ENCODE peak calls at places on chromosome 20, in ten cellular contexts. C is CD4-positive, alpha-beta T cell; W is right atrium auricular region; Q is cardiac fibroblast; T is neural progenitor cell; P is GM13976; F is lung; J is HFFc6; S is OCI-LY7; Y is Calu3. V is an unnamed sample.

GRCh38 chr20:58670097-58670496 is 19.0 kb downstream of the STX16 start:
- DNase-seq in S (no peak), Y (no peak), T (no peak), F (no peak), J (peak), W (no peak), C (no peak), Q (no peak), P (no peak), V (no peak)

GRCh38 chr20:3226093-3226492 is 12.9 kb downstream of the SLC4A11 start:
- DNase-seq in C (no peak), S (no peak), J (no peak), Y (no peak), P (no peak), W (no peak), T (no peak), Q (no peak), F (no peak), V (no peak)

GRCh38 chr20:37327748-37328147 is 18.2 kb upstream of the SRC start:
- DNase-seq in F (peak), T (no peak), Y (no peak), J (peak), C (no peak), W (peak), S (no peak), P (no peak), Q (peak), V (no peak)

GRCh38 chr20:2246081-2246491 is 49.7 kb upstream of the TGM3 start:
- DNase-seq in W (no peak), S (no peak), F (no peak), P (no peak), Q (no peak), C (no peak), T (peak), Y (no peak), J (no peak), V (no peak)

GRCh38 chr20:2816583-2817340 is 598 bp downstream of the TMEM239 start:
- DNase-seq in F (no peak), W (no peak), S (no peak), Y (no peak), T (peak), J (no peak), C (no peak), P (no peak), Q (no peak), V (no peak)

GRCh38 chr20:53852025-53852424 is 218.4 kb downstream of the BCAS1 start:
- DNase-seq in Y (no peak), F (no peak), P (no peak), Q (no peak), W (no peak), J (no peak), C (no peak), S (no peak), T (no peak), V (no peak)

GRCh38 chr20:952196-952795 is 36.2 kb upstream of the ANGPT4 start:
- DNase-seq in J (no peak), C (no peak), Y (no peak), S (no peak), Q (no peak), P (no peak), W (no peak), F (no peak), T (no peak), V (no peak)

GRCh38 chr20:59159091-59159821 is 4.4 kb upstream of the ZNF831 start:
- DNase-seq in P (no peak), Y (peak), W (no peak), C (peak), F (no peak), S (no peak), Q (no peak), T (peak), J (no peak), V (no peak)

GRCh38 chr20:56427797-56428196 is 15.7 kb downstream of the CASS4 start:
- DNase-seq in T (no peak), W (no peak), Q (no peak), F (no peak), S (no peak), Y (no peak), P (no peak), C (no peak), J (no peak), V (no peak)

GRCh38 chr20:48822879-48823385 is 4.9 kb downstream of the PREX1 start:
- DNase-seq in Q (no peak), C (no peak), T (no peak), W (no peak), J (no peak), Y (no peak), P (no peak), S (no peak), F (no peak), V (no peak)

GRCh38 chr20:44442298-44443070 is 33.2 kb upstream of the TTPAL start:
- DNase-seq in T (no peak), Y (no peak), C (no peak), Q (no peak), F (no peak), S (no peak), W (no peak), P (no peak), J (no peak), V (no peak)

DNA sequence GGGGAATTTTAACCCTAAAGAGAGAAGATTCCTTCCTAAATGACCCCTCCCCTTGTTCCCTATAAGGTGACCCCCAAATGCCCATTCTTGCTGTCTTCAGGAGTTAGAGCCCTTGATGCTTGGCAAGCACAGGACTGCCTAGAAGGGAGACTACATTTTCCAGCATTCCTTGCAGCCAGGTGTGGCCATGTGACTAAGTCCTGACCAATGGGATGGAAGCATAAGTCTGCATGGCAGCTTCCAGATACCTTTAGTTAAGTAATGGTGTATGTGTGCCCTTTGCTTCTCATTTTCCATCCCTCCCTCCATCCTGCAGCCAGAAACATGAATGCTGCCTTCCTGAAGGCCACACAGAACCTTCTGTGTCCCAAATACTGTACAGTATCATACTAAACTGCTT is 5.5 kb downstream of the BFSP1 start:
- DNase-seq in J (no peak), Q (peak), Y (peak), C (no peak), P (no peak), S (peak), T (peak), W (no peak), F (peak), V (no peak)
- TF ChIP-seq CTCF in J (no peak), Q (no peak), Y (no peak), C (no peak), P (no peak), S (no peak), T (no peak), W (no peak), F (no peak), V (no peak)

GRCh38 chr20:33061626-33062025 is 7.9 kb downstream of the BPIFB3 start:
- DNase-seq in S (no peak), W (no peak), Q (no peak), Y (no peak), C (no peak), J (no peak), F (no peak), T (no peak), P (no peak), V (no peak)
- TF ChIP-seq CTCF in S (no peak), W (no peak), Q (no peak), Y (no peak), C (no peak), J (no peak), F (no peak), T (no peak), P (no peak), V (no peak)

GRCh38 chr20:50224553-50225255 is 34.1 kb downstream of the CEBPB start:
- DNase-seq in C (no peak), S (no peak), Y (no peak), T (no peak), P (no peak), W (peak), Q (peak), F (peak), J (peak), V (no peak)
- TF ChIP-seq CTCF in C (no peak), S (peak), Y (no peak), T (no peak), P (no peak), W (no peak), Q (peak), F (no peak), J (peak), V (no peak)

GRCh38 chr20:24761220-24762065 is 187.6 kb upstream of the CST7 start:
- DNase-seq in T (no peak), P (no peak), C (peak), J (no peak), Y (no peak), Q (no peak), S (no peak), F (no peak), W (peak), V (peak)
- TF ChIP-seq CTCF in T (no peak), P (no peak), C (no peak), J (no peak), Y (no peak), Q (no peak), S (no peak), F (no peak), W (no peak), V (no peak)

DNA sequence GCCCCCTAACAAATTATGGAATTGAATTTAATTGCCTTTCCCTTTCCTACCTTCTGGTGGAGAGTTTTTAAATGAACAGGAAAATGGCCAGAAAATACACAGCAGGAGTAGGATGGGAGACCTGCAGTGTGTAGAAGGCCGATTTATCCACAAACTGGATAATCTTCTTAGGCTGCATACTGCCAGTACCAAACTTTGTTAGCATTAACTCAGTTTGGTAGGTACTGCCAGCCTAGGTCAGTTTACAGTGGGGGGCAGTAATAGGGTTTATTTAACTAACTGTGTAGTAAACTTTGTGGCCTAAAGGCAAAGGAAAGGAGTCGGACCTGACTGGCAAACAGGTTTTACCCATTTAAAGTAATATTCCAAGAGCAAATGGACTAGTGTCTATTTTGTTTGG is 4.6 kb downstream of the NCOA3 start:
- DNase-seq in C (no peak), J (no peak), S (no peak), T (peak), F (no peak), P (no peak), Y (no peak), W (no peak), Q (no peak), V (no peak)
- TF ChIP-seq CTCF in C (no peak), J (no peak), S (no peak), T (no peak), F (no peak), P (no peak), Y (no peak), W (no peak), Q (no peak), V (no peak)

GRCh38 chr20:35944189-35944588 is 10.1 kb downstream of the SCAND1 start:
- DNase-seq in W (no peak), J (no peak), C (no peak), P (no peak), F (no peak), Y (no peak), S (no peak), Q (no peak), T (no peak), V (no peak)

GRCh38 chr20:35947907-35948306 is 6.4 kb downstream of the SCAND1 start:
- DNase-seq in F (no peak), C (no peak), J (peak), S (no peak), T (no peak), Y (no peak), Q (no peak), W (no peak), P (no peak), V (no peak)

GRCh38 chr20:35950093-35950492 is 4.2 kb downstream of the SCAND1 start:
- DNase-seq in Y (no peak), P (no peak), T (no peak), S (no peak), J (no peak), C (no peak), W (no peak), Q (no peak), F (no peak), V (no peak)

GRCh38 chr20:35942243-35942642 is 12.1 kb downstream of the SCAND1 start:
- DNase-seq in C (no peak), Y (no peak), J (no peak), S (no peak), T (peak), Q (no peak), W (no peak), F (no peak), P (no peak), V (no peak)

DNA sequence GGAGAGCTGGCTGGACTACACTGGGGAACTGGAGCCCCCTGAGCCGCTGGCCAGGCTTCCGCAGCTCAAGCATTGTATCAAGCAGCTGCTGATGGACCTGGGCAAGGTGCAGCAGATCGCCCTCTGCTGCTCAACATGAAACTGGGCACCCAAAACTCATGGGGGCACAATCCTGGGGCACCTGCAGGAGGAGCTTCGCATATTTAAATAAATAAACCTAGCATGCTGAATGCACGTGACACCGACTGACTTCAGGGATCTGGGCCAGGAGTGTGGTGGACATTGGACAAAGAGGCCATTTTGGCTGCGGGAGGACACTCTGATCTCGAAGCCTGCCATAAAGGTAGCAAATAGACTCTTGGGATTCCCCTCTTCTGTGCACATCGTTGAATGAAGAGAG is 6.8 kb downstream of the SCAND1 start:
- DNase-seq in Q (peak), S (peak), P (no peak), J (peak), C (no peak), F (no peak), Y (peak), W (no peak), T (peak), V (no peak)
- TF ChIP-seq CTCF in Q (peak), S (peak), P (peak), J (peak), C (peak), F (no peak), Y (peak), W (no peak), T (peak), V (peak)

GRCh38 chr20:51767867-51768758 is at the start of gene ATP9A:
- DNase-seq in P (no peak), F (peak), C (no peak), S (no peak), J (no peak), T (peak), Y (peak), W (no peak), Q (peak), V (peak)

GRCh38 chr20:51768759-51769517 is 748 bp upstream of the ATP9A start:
- DNase-seq in P (no peak), C (no peak), W (no peak), Y (no peak), Q (no peak), T (no peak), S (no peak), F (no peak), J (no peak), V (no peak)

GRCh38 chr20:51769941-51770615 is 1.9 kb upstream of the ATP9A start:
- DNase-seq in W (no peak), Y (no peak), T (no peak), S (no peak), F (no peak), P (no peak), C (no peak), Q (no peak), J (peak), V (no peak)

GRCh38 chr20:51763965-51764602 is 4.1 kb downstream of the ATP9A start:
- DNase-seq in P (no peak), J (no peak), S (no peak), Q (peak), T (no peak), F (no peak), Y (no peak), W (no peak), C (no peak), V (no peak)

GRCh38 chr20:51767018-51767866 is 948 bp downstream of the ATP9A start:
- DNase-seq in F (peak), J (no peak), W (peak), Q (peak), T (peak), P (peak), S (peak), Y (peak), C (no peak), V (peak)
- TF ChIP-seq CTCF in F (no peak), J (peak), W (no peak), Q (peak), T (peak), P (no peak), S (peak), Y (peak), C (no peak), V (peak)

GRCh38 chr20:35739294-35740163 is 2.5 kb downstream of the RBM39 start:
- DNase-seq in S (peak), W (no peak), J (peak), P (peak), F (no peak), Q (peak), T (peak), Y (peak), C (no peak), V (no peak)
- TF ChIP-seq CTCF in S (peak), W (no peak), J (peak), P (no peak), F (no peak), Q (peak), T (no peak), Y (no peak), C (peak), V (peak)

V was measured in progenitor cell of endocrine pancreas.